ENCODE peak calls at places on chromosomes 13 and 19, in six cellular contexts. U is K562, R is GM23338, M is SK-N-SH, N is Panc1, F is GM12878. J is an unnamed sample.

GRCh38 chr19:34364830-34365462 is at the start of gene GPI:
- DNase-seq in U (peak; percentile 82), R (peak; percentile 87), M (peak; percentile 94), N (no peak), F (no peak), J (peak; percentile 71)

GRCh38 chr13:43132911-43133310 is 109.5 kb downstream of the DNAJC15 start:
- DNase-seq in U (no peak), R (no peak), M (no peak), N (no peak), F (no peak), J (no peak)

GRCh38 chr13:45370922-45371406 is 30.0 kb upstream of the TPT1 start:
- DNase-seq in U (peak; percentile 76), R (peak; percentile 93), M (peak; percentile 34), N (no peak), F (no peak), J (peak; percentile 41)

GRCh38 chr13:28560612-28561011 is 65.7 kb upstream of the FLT1 start:
- DNase-seq in U (no peak), R (no peak), M (no peak), N (no peak), F (no peak), J (no peak)

GRCh38 chr19:32744555-32745325 is 25.2 kb downstream of the TDRD12 start:
- DNase-seq in U (no peak), R (no peak), M (no peak), N (no peak), F (no peak), J (no peak)

GRCh38 chr19:1038995-1039645 is 787 bp upstream of the ABCA7 start:
- DNase-seq in U (no peak), R (peak; percentile 52), M (no peak), N (no peak), F (no peak), J (no peak)

GRCh38 chr13:25037057-25037813 is 58.7 kb upstream of the PABPC3 start:
- DNase-seq in U (peak; percentile 17), R (peak; percentile 90), M (peak; percentile 62), N (peak; percentile 46), F (no peak), J (peak; percentile 67)

GRCh38 chr13:24306632-24307031 is 2.7 kb upstream of the C1QTNF9 start:
- DNase-seq in U (no peak), R (no peak), M (no peak), N (no peak), F (no peak), J (no peak)

GRCh38 chr13:75902166-75903104 is 266.3 kb downstream of the LMO7 start:
- DNase-seq in U (no peak), R (no peak), M (no peak), N (no peak), F (no peak), J (no peak)

GRCh38 chr19:5338661-5339469 is 1.7 kb downstream of the PTPRS start:
- DNase-seq in U (no peak), R (peak; percentile 85), M (peak; percentile 81), N (no peak), F (no peak), J (no peak)

GRCh38 chr19:15378529-15379082 is 981 bp downstream of the AKAP8 start:
- DNase-seq in U (no peak), R (peak; percentile 73), M (peak; percentile 62), N (no peak), F (no peak), J (peak; percentile 31)

GRCh38 chr13:62643799-62644484 is 1228.3 kb upstream of the PCDH20 start:
- DNase-seq in U (no peak), R (peak; percentile 18), M (no peak), N (no peak), F (peak; percentile 15), J (no peak)

GRCh38 chr13:105276571-105276970 is 1258.9 kb downstream of the EFNB2 start:
- DNase-seq in U (no peak), R (no peak), M (no peak), N (no peak), F (no peak), J (no peak)

GRCh38 chr13:49022472-49023144 is 46.9 kb downstream of the FNDC3A start:
- DNase-seq in U (no peak), R (no peak), M (no peak), N (no peak), F (no peak), J (no peak)

GRCh38 chr19:51750381-51751124 is 1.1 kb downstream of the FPR1 start:
- DNase-seq in U (no peak), R (no peak), M (no peak), N (no peak), F (no peak), J (no peak)

DNA sequence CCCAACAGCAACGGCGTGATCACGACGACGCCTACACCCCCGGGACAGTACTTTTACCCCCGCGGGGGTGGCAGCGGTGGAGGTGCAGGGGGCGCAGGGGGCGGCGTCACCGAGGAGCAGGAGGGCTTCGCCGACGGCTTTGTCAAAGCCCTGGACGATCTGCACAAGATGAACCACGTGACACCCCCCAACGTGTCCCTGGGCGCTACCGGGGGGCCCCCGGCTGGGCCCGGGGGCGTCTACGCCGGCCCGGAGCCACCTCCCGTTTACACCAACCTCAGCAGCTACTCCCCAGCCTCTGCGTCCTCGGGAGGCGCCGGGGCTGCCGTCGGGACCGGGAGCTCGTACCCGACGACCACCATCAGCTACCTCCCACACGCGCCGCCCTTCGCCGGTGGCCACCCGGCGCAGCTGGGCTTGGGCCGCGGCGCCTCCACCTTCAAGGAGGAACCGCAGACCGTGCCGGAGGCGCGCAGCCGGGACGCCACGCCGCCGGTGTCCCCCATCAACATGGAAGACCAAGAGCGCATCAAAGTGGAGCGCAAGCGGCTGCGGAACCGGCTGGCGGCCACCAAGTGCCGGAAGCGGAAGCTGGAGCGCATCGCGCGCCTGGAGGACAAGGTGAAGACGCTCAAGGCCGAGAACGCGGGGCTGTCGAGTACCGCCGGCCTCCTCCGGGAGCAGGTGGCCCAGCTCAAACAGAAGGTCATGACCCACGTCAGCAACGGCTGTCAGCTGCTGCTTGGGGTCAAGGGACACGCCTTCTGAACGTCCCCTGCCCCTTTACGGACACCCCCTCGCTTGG is 964 bp downstream of the JUNB start:
- DNase-seq in U (peak; percentile 64), R (peak; percentile 94), M (peak; percentile 41), N (no peak), F (no peak), J (no peak)
- TF ChIP-seq REST in U (no peak), R (no peak), M (no peak), N (no peak), F (no peak), J (no peak)

DNA sequence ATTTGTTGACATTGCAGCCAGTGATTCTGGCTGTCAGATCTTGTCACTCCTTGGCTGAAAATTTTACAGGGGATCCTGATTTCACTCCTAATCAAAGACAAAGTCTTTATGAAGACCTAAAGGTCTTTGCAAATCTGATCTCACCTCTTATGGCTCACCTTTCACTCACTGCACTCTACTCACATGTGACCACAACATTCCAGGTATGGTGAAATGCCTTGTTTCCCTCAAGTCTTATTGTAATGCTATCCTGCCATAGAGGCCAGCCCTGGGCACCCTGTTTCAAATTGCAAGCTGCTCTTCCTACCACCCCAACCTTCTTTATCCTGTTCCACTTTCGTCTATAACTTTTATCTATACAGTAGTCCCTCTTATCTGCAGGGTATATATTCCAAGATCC is 200.1 kb downstream of the NDFIP2 start:
- DNase-seq in U (no peak), R (peak; percentile 10), M (no peak), N (no peak), F (no peak), J (no peak)
- TF ChIP-seq REST in U (no peak), R (no peak), M (no peak), N (no peak), F (no peak), J (no peak)

GRCh38 chr19:40530091-40530901 is 46.4 kb upstream of the SHKBP1 start:
- DNase-seq in U (peak; percentile 97), R (peak; percentile 83), M (peak; percentile 93), N (no peak), F (no peak), J (peak; percentile 77)
- TF ChIP-seq REST in U (peak; percentile 94), R (peak; percentile 80), M (peak; percentile 95), N (peak; percentile 92), F (peak; percentile 78), J (peak; percentile 90)

DNA sequence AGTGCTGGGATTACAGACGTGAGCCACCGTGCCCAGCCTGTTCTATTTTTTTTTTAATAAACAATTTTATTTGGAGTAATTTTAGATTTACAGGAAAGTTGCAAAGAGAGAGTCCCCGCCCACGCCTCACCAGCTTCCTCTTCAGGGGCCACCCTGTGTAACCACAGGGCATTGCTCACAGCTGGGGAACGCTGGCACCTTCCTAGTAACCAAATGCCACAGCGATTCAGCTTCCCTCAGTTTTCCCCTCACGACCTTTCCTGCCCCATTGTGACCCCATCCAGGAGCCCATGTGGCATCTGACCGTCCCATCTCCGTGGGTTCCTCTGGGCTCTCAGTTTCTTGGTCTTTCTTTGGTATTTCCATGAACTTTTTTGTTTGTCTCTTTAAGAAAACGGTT is 83.9 kb downstream of the GNG7 start:
- DNase-seq in U (no peak), R (no peak), M (no peak), N (no peak), F (no peak), J (no peak)
- TF ChIP-seq REST in U (no peak), R (no peak), M (no peak), N (no peak), F (no peak), J (no peak)

GRCh38 chr19:29277107-29277506 is 64.2 kb upstream of the UQCRFS1 start:
- DNase-seq in U (no peak), R (peak; percentile 77), M (no peak), N (no peak), F (peak; percentile 19), J (peak; percentile 52)
- TF ChIP-seq REST in U (no peak), R (no peak), M (no peak), N (no peak), F (no peak), J (no peak)

GRCh38 chr13:78238911-78239310 is 320.3 kb upstream of the EDNRB start:
- DNase-seq in U (no peak), R (no peak), M (no peak), N (no peak), F (no peak), J (no peak)
- TF ChIP-seq REST in U (no peak), R (no peak), M (no peak), N (no peak), F (no peak), J (no peak)

DNA sequence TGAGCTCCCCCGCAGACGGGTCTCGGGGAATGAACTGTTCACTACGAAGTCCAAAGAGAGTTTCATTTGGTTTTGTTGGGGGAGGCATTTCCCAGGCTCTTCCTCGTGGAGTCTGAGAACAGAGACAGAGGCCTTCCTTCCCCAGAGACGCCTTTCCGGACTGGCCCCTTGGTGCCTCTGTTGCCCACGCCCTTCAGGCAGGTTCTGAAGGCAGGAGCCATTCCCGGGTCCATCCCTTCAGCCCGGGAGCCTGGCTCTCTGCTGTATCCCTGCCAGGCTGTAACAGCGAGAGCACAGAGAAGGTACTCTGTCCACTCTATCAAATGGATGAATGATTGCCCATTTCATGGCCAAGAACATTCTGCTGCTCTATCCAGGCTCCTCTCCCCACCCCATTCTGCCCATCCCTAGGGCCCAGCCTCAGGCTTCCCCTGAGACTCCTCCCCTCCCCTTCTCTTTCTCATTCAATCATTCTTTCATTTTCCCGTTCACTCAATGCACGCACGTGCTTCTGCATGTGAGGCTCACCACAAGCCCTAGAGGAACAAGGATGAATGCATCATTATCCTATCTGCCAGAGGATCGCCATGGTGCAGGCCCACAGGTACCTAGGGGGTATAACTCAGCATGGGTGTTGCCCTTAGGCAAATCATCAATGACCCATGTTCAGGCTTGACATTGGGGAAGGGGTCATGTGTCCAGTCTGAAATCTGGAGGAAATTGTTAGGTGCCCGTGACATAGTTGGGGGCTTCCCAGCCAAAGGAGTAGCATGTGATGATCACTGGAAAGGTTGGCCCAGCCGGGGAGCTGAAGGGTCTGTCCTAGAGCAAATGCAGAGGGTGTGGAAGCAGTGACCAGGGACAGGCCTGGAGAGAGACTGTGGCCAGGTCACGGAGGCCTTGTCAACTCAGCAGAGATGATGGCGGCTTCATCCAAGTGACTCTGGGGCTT is 298.7 kb downstream of the ZNF536 start:
- DNase-seq in U (no peak), R (no peak), M (no peak), N (no peak), F (no peak), J (no peak)
- TF ChIP-seq REST in U (no peak), R (no peak), M (no peak), N (no peak), F (no peak), J (no peak)